ENCODE peak calls at places on chromosomes 11 and 22, in six cellular contexts. One of them, this sample, is unnamed. For H3K4me1, the result is how much of the 10 kb centered on the place peaks cover.

GRCh38 chr22:23113847-23114720 is 27.7 kb downstream of the RSPH14 start:
- DNase-seq in mesenchymal stem cell: no peak
- DNase-seq in left lung: no peak
- DNase-seq in IMR-90: no peak
- DNase-seq in PC-9: no peak
- DNase-seq in prostate gland: no peak
- DNase-seq in this sample: no peak

GRCh38 chr11:134612416-134613030 is 200.5 kb upstream of the B3GAT1 start:
- DNase-seq in mesenchymal stem cell: no peak
- DNase-seq in left lung: no peak
- DNase-seq in IMR-90: no peak
- DNase-seq in PC-9: no peak
- DNase-seq in prostate gland: no peak
- DNase-seq in this sample: no peak

GRCh38 chr11:62012451-62013265 is 45.2 kb upstream of the FTH1 start:
- DNase-seq in mesenchymal stem cell: peak
- DNase-seq in left lung: no peak
- DNase-seq in IMR-90: peak
- DNase-seq in PC-9: peak
- DNase-seq in prostate gland: no peak
- DNase-seq in this sample: no peak

GRCh38 chr11:117874253-117874909 is 2.1 kb downstream of the FXYD6 start:
- DNase-seq in mesenchymal stem cell: no peak
- DNase-seq in left lung: no peak
- DNase-seq in IMR-90: no peak
- DNase-seq in PC-9: no peak
- DNase-seq in prostate gland: no peak
- DNase-seq in this sample: no peak

GRCh38 chr22:44648821-44649566 is 53.0 kb upstream of the PRR5 start:
- DNase-seq in mesenchymal stem cell: peak
- DNase-seq in left lung: no peak
- DNase-seq in IMR-90: peak
- DNase-seq in PC-9: no peak
- DNase-seq in prostate gland: no peak
- DNase-seq in this sample: peak

GRCh38 chr11:34151166-34151565 is 45.7 kb downstream of the NAT10 start:
- DNase-seq in mesenchymal stem cell: no peak
- DNase-seq in left lung: peak
- DNase-seq in IMR-90: no peak
- DNase-seq in PC-9: no peak
- DNase-seq in prostate gland: no peak
- DNase-seq in this sample: no peak

GRCh38 chr22:46792061-46792796 is 29.8 kb downstream of the TBC1D22A start:
- DNase-seq in mesenchymal stem cell: no peak
- DNase-seq in left lung: peak
- DNase-seq in IMR-90: no peak
- DNase-seq in PC-9: no peak
- DNase-seq in prostate gland: no peak
- DNase-seq in this sample: no peak

GRCh38 chr11:107570015-107570414 is 4.5 kb upstream of the ALKBH8 start:
- DNase-seq in mesenchymal stem cell: no peak
- DNase-seq in left lung: no peak
- DNase-seq in IMR-90: no peak
- DNase-seq in PC-9: no peak
- DNase-seq in prostate gland: no peak
- DNase-seq in this sample: no peak

GRCh38 chr22:48253136-48253535 is 1490.7 kb downstream of the TBC1D22A start:
- DNase-seq in mesenchymal stem cell: no peak
- DNase-seq in left lung: no peak
- DNase-seq in IMR-90: no peak
- DNase-seq in PC-9: no peak
- DNase-seq in prostate gland: no peak
- DNase-seq in this sample: no peak

GRCh38 chr11:117687776-117688175 is 109.2 kb downstream of the DSCAML1 start:
- DNase-seq in mesenchymal stem cell: no peak
- DNase-seq in left lung: no peak
- DNase-seq in IMR-90: no peak
- DNase-seq in PC-9: no peak
- DNase-seq in prostate gland: no peak
- DNase-seq in this sample: no peak

GRCh38 chr11:48022445-48022844 is 42.1 kb downstream of the PTPRJ start:
- DNase-seq in mesenchymal stem cell: no peak
- DNase-seq in left lung: no peak
- DNase-seq in IMR-90: no peak
- DNase-seq in PC-9: no peak
- DNase-seq in prostate gland: no peak
- DNase-seq in this sample: peak

GRCh38 chr22:49017769-49018330 is 809.8 kb downstream of the BRD1 start:
- DNase-seq in mesenchymal stem cell: no peak
- DNase-seq in left lung: no peak
- DNase-seq in IMR-90: no peak
- DNase-seq in PC-9: no peak
- DNase-seq in prostate gland: no peak
- DNase-seq in this sample: no peak

GRCh38 chr22:10961043-10961860 is 4566.7 kb upstream of the OR11H1 start:
- DNase-seq in mesenchymal stem cell: no peak
- DNase-seq in left lung: peak
- DNase-seq in IMR-90: no peak
- DNase-seq in PC-9: no peak
- DNase-seq in prostate gland: no peak
- DNase-seq in this sample: no peak

GRCh38 chr11:46333129-46333947 is 13.9 kb upstream of the DGKZ start:
- DNase-seq in mesenchymal stem cell: no peak
- DNase-seq in left lung: peak
- DNase-seq in IMR-90: no peak
- DNase-seq in PC-9: no peak
- DNase-seq in prostate gland: no peak
- DNase-seq in this sample: no peak

GRCh38 chr11:74736031-74736430 is 4.8 kb upstream of the CHRDL2 start:
- DNase-seq in mesenchymal stem cell: no peak
- DNase-seq in left lung: no peak
- DNase-seq in IMR-90: no peak
- DNase-seq in PC-9: no peak
- DNase-seq in prostate gland: no peak
- DNase-seq in this sample: no peak

GRCh38 chr22:46081036-46081830 is 69.1 kb upstream of the PPARA start:
- DNase-seq in mesenchymal stem cell: no peak
- DNase-seq in left lung: peak
- DNase-seq in IMR-90: no peak
- DNase-seq in PC-9: no peak
- DNase-seq in prostate gland: no peak
- DNase-seq in this sample: no peak

DNA sequence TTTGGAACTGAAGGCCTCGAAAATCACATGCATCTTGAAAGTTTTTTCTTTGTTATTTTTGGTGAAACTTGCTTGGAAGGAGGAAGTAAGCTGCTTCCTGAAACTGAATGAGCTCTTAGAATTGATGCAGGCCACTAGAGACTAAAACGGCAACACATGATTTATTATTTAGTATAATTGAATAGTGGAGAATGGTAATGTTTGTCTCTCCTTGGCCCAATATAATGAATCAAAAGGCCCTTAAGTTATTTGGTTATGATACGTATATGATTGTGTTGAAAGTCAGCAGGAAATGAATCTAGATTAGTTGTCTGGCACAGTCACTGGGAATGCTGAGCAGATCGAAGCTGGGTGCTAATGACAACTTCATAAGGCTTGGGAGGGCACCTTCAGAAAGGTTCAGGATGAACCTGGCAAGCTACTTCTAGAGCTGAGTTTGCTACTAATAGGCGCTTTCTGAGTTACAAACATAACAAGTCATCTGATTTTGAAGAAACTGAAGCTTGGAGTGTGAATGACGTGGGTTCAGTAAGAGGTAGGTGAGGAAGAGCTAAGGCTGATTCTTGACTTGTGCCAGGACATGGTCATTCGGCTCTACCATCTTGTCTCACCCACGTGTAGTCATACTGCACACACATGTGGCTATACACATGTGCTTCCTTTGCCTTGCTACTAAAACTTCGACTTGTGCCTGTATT is 56.2 kb downstream of the SWAP70 start:
- DNase-seq in mesenchymal stem cell: no peak
- DNase-seq in left lung: no peak
- DNase-seq in IMR-90: no peak
- DNase-seq in PC-9: no peak
- DNase-seq in prostate gland: no peak
- DNase-seq in this sample: peak
- H3K4me1 ChIP-seq in mesenchymal stem cell: under half
- H3K4me1 ChIP-seq in left lung: under half
- H3K4me1 ChIP-seq in IMR-90: under half
- H3K4me1 ChIP-seq in PC-9: under half
- H3K4me1 ChIP-seq in prostate gland: under half
- H3K4me1 ChIP-seq in this sample: half or more

GRCh38 chr11:66852466-66853241 is 4.2 kb upstream of the LRFN4 start:
- DNase-seq in mesenchymal stem cell: no peak
- DNase-seq in left lung: peak
- DNase-seq in IMR-90: no peak
- DNase-seq in PC-9: no peak
- DNase-seq in prostate gland: no peak
- DNase-seq in this sample: no peak
- H3K4me1 ChIP-seq in mesenchymal stem cell: under half
- H3K4me1 ChIP-seq in left lung: under half
- H3K4me1 ChIP-seq in IMR-90: under half
- H3K4me1 ChIP-seq in PC-9: under half
- H3K4me1 ChIP-seq in prostate gland: under half
- H3K4me1 ChIP-seq in this sample: under half

DNA sequence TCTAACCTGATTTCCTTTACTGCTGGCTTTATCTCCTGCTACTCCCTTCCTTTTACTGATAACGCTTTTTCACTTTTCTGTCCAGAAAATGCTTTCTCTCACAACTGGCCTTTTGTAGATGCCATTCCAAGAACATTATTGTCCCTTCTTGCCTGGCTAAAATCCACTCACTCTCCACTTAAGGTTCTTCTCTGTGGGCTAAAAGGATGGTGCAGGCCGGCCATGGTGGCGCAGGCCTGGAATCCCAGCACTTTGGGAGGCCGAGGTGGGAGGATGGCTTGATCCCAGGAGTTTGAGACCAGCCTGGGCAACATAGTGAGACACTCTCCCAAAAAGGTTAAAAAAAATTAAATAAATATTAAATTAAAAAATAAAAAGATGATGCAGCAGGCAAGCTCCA is 118.0 kb downstream of the NECTIN1 start:
- DNase-seq in mesenchymal stem cell: no peak
- DNase-seq in left lung: peak
- DNase-seq in IMR-90: no peak
- DNase-seq in PC-9: no peak
- DNase-seq in prostate gland: no peak
- DNase-seq in this sample: no peak
- H3K4me1 ChIP-seq in mesenchymal stem cell: under half
- H3K4me1 ChIP-seq in left lung: under half
- H3K4me1 ChIP-seq in IMR-90: under half
- H3K4me1 ChIP-seq in PC-9: under half
- H3K4me1 ChIP-seq in prostate gland: under half
- H3K4me1 ChIP-seq in this sample: under half

DNA sequence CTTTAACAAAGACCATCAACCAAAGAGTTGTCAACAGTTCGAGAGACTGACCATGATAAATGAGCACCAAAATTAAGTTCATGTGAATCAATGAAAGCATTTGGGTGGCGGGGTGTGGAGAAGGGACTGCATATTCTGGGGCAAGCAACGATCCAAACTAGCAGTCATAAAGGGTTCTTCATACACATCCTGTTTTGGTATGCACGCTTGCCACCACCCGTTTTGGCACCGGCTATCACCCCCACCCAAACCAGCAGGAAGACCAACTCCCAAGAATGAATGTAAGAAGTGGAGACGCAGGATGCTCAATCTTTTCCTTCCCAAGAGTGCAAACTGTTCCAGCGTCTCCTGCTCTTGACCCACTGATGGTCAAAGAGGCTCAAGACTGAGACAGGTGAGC is 80.8 kb downstream of the SGSM3 start:
- DNase-seq in mesenchymal stem cell: no peak
- DNase-seq in left lung: no peak
- DNase-seq in IMR-90: no peak
- DNase-seq in PC-9: no peak
- DNase-seq in prostate gland: no peak
- DNase-seq in this sample: no peak
- H3K4me1 ChIP-seq in mesenchymal stem cell: under half
- H3K4me1 ChIP-seq in left lung: half or more
- H3K4me1 ChIP-seq in IMR-90: under half
- H3K4me1 ChIP-seq in PC-9: under half
- H3K4me1 ChIP-seq in prostate gland: under half
- H3K4me1 ChIP-seq in this sample: under half

DNA sequence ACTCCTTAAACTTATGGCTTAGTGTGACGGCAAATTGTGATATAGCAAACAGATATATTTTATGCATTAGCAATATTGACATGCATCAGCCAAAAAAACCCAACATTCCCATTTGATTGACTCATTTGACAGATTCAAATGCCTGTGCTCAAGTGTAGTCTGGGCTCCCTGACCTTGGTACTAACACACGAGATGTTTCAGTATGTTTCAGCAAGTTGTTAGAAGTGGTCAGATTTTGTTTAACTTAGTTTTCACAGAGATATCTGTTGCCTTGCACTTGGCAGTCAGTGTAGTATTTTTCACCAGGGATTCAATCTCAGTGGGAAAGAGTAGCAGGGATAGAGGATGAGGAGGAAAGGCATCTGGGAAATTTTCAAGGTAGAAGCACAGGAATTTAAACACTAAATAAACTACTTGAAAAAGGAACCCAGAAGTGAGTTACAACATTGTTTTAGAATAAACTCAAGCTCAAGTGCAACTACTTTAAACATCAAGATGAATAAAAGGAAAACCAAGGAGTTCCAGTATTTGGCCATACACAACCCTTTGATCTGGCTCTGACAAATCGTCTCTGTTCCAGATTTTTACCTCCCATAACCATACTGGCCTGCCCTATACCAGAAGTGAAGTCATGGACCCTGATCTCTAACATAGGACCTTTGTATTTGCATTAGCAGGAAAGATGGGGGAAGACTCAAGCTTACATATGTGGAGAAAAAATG is 56.5 kb upstream of the BLID start:
- DNase-seq in mesenchymal stem cell: peak
- DNase-seq in left lung: no peak
- DNase-seq in IMR-90: peak
- DNase-seq in PC-9: no peak
- DNase-seq in prostate gland: no peak
- DNase-seq in this sample: no peak
- H3K4me1 ChIP-seq in mesenchymal stem cell: under half
- H3K4me1 ChIP-seq in left lung: under half
- H3K4me1 ChIP-seq in IMR-90: under half
- H3K4me1 ChIP-seq in PC-9: half or more
- H3K4me1 ChIP-seq in prostate gland: under half
- H3K4me1 ChIP-seq in this sample: under half

This sample was measured in Karpas-422.